ENCODE peak calls at places on chromosome 12, in four cellular contexts. V is cardiac fibroblast, C is neural progenitor cell, P is GM12864. R is an unnamed sample.

GRCh38 chr12:131108171-131108955 is 154.7 kb downstream of the ADGRD1 start:
- DNase-seq in V (no peak), C (no peak), P (no peak), R (no peak)

GRCh38 chr12:32087301-32087700 is 19.3 kb upstream of the BICD1 start:
- DNase-seq in C (no peak), V (no peak), P (no peak), R (no peak)

GRCh38 chr12:76790564-76791552 is 26.9 kb downstream of the ZDHHC17 start:
- DNase-seq in P (no peak), C (peak; percentile 46), V (peak; percentile 34), R (peak; percentile 24)

GRCh38 chr12:43038991-43039390 is 449.4 kb upstream of the PRICKLE1 start:
- DNase-seq in V (no peak), C (peak; percentile 26), P (no peak), R (no peak)

GRCh38 chr12:63440063-63440462 is 228.2 kb downstream of the DPY19L2 start:
- DNase-seq in C (no peak), V (no peak), P (no peak), R (no peak)

GRCh38 chr12:56988207-56988739 is 18.1 kb downstream of the ZBTB39 start:
- DNase-seq in C (no peak), V (peak; percentile 50), P (no peak), R (no peak)

GRCh38 chr12:120358412-120359158 is 10.4 kb downstream of the MSI1 start:
- DNase-seq in C (peak; percentile 57), P (no peak), V (no peak), R (no peak)

GRCh38 chr12:95385246-95385645 is 88.7 kb upstream of the METAP2 start:
- DNase-seq in V (peak; percentile 79), C (peak; percentile 19), P (no peak), R (peak; percentile 43)

GRCh38 chr12:24661657-24662096 is 287.2 kb downstream of the BCAT1 start:
- DNase-seq in P (no peak), V (peak; percentile 94), C (no peak), R (peak; percentile 94)

GRCh38 chr12:124517260-124518050 is 50.0 kb downstream of the NCOR2 start:
- DNase-seq in V (peak; percentile 74), P (no peak), C (no peak), R (peak; percentile 94)

GRCh38 chr12:1130164-1130563 is 139.1 kb downstream of the ERC1 start:
- DNase-seq in C (no peak), V (no peak), P (no peak), R (peak; percentile 41)

GRCh38 chr12:2179058-2179457 is 126.3 kb downstream of the CACNA1C start:
- DNase-seq in C (no peak), V (no peak), P (no peak), R (no peak)

GRCh38 chr12:25553083-25553482 is at the start of gene LMNTD1:
- DNase-seq in C (no peak), P (no peak), V (peak; percentile 75), R (peak; percentile 26)

GRCh38 chr12:133010657-133011297 is 24.6 kb downstream of the ZNF26 start:
- DNase-seq in P (no peak), V (no peak), C (no peak), R (no peak)

GRCh38 chr12:68750506-68750905 is 4.5 kb downstream of the SLC35E3 start:
- DNase-seq in P (no peak), V (no peak), C (peak; percentile 11), R (no peak)

DNA sequence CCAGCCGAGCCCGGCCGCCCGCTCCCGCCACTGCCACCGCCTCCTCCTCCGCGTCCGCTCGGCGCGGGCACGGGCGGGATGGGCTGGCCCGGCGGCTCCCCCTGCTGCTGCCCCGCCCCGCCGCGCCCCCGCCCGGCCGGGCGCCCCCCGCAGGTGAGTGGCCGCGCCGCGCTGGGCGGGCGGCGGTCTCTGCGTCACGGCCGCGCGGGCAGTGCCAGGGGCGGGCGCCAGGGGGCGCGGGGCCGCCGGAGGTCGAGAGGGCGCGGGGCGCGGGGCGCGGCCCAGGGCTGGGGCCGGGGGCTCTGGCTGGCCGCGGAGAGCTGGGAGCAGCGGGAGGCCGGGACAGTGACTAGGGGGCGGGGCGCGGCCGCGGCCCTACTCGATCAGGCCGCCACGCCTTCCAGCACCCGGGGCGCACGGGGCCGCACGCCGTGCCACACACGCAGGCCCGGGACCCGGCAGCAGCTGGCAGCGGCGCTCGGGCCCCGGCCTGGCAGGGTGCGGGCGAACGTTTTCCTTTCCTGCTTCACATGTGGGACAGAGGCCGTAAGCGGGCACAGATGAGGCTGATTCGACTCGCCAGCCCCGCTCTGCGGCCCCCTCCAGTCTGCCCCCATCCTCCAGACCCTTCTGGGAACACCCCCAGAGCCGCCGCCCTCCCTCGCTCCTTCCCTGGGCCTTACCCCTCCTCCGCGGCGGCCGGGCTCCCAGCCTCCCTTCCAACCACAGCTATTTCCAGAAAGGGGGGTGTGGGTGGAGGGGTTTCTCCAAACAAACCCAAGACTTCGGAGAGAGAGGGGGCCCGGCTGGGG is 2.4 kb upstream of the TNS2 start:
- DNase-seq in P (no peak), C (peak; percentile 90), V (peak; percentile 89), R (peak; percentile 64)
- TF ChIP-seq CTCF in P (peak; percentile 28), C (peak; percentile 15), V (no peak), R (peak; percentile 28)

GRCh38 chr12:40451661-40452060 is 226.9 kb downstream of the LRRK2 start:
- DNase-seq in V (no peak), C (no peak), P (no peak), R (no peak)

GRCh38 chr12:40444174-40444573 is 219.4 kb downstream of the LRRK2 start:
- DNase-seq in C (no peak), P (no peak), V (no peak), R (no peak)

GRCh38 chr12:40446385-40446784 is 221.6 kb downstream of the LRRK2 start:
- DNase-seq in V (peak; percentile 0), P (no peak), C (peak; percentile 37), R (peak; percentile 36)
- TF ChIP-seq CTCF in V (peak; percentile 21), P (peak; percentile 51), C (peak; percentile 59), R (peak; percentile 45)

DNA sequence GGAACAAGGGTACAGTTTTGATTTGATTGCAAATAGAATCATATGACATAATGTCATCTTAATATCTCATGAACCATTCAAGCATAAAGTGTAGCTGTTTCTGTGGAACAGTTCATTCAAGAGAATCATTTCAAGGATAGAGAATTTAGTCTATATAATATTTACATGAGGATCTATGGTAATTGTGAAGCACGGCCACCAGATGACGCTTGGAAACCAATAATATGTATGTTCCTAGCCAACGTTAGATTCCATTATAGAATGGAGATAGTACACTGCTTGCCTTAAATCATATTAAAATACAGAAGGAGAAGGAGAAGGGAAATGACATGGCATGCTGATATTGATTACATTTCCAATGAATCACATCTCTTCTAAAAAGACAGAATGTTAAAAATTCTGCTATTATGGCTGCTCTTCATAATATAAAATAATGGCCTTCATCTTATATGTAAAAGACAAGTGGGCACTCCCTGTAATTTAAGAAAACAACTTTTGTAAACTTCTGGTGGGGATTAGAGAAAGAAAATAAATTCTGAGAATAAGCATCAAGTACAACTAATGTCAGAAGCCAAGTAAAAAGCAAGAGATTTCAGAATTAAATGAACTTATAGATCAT is 351.0 kb downstream of the NAV3 start:
- DNase-seq in C (peak; percentile 44), V (peak; percentile 63), P (no peak), R (peak; percentile 52)
- TF ChIP-seq CTCF in C (peak; percentile 70), V (peak; percentile 42), P (peak; percentile 40), R (peak; percentile 75)

GRCh38 chr12:122350444-122350843 is 72.0 kb downstream of the CLIP1 start:
- DNase-seq in V (peak; percentile 94), P (no peak), C (no peak), R (no peak)
- TF ChIP-seq CTCF in V (peak; percentile 39), P (no peak), C (no peak), R (no peak)

DNA sequence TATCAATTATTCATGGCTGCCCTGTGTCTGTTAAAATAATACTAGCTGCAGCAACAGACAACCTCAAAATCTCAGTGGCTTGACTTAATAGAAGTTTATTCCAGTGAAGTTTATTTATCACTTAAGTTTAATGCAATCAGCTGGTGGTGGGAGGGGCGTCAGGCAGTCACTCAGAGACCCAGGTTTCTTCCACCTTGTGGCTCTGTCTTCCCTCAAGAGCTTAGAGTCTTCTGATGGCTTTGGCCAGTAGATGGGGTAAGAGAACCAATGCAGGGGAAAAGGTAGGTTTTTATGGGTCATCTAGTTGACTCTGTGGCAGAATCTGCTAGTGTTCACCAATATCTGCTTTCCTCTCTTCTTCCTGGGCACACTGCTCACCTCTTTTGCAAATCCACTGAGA is 668.9 kb downstream of the AACS start:
- DNase-seq in P (no peak), C (no peak), V (no peak), R (peak; percentile 10)
- TF ChIP-seq CTCF in P (peak; percentile 17), C (peak; percentile 15), V (no peak), R (peak; percentile 8)

DNA sequence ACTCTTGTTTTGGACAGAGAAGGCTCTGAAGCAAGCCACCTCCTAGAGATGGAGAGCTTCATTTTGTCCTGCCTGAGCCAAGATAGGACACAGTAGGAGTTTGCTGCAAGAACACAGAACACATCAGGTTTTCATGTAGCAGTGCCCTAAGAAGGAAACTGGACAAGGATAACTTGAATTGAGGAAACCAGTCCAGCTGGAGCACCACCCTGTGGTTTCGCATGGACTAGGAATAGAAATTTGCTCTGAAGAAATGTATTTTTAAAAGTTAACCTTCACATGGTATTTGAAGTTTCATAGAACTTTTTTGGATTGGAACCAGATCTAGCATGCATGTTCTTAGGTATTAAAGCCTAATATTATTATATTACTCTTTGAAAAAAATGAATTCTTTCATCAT is 68.8 kb downstream of the RERG start:
- DNase-seq in C (no peak), V (peak; percentile 44), P (no peak), R (peak; percentile 26)
- TF ChIP-seq CTCF in C (peak; percentile 17), V (peak; percentile 40), P (no peak), R (peak; percentile 16)

DNA sequence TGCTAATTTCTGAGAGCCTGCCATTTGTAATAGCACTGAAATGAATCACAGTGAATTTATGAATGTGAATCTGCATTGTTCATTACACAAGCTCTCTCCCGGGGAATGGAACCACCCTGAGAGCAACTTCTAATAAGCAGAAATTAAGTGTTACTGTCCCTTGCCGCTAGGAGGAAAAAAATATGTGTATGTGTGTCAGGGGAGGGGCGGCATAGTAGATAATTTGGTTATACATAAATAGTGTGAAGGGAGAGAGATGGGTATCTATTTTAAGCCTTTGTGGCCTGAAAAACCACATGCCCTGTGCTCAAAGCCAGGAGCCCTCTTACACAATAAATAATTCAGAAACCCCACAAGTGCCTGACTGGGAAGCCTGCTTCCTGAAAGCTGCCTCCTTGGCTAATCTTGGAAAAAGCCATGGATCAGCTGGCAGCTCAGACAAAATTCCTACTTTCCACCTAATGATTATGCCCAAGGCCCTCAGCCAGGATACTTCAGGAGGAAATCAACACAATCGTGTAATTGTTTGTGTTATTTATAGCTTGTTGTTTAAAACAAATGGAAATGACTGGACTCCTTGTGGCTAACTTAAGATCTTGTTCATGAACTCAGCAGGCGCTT is 366.2 kb upstream of the KITLG start:
- DNase-seq in P (no peak), C (no peak), V (peak; percentile 82), R (peak; percentile 69)
- TF ChIP-seq CTCF in P (no peak), C (no peak), V (peak; percentile 6), R (no peak)